ENCODE peak calls at places on chromosome 3, in eight cellular contexts. One of them, this sample, is unnamed.

GRCh38 chr3:39290255-39290654 is 10.4 kb upstream of the CX3CR1 start:
- DNase-seq in neural crest cell: no peak
- DNase-seq in kidney: no peak
- DNase-seq in AG10803: no peak
- DNase-seq in psoas muscle: no peak
- DNase-seq in sigmoid colon: no peak
- DNase-seq in fibroblast of the aortic adventitia: peak; percentile 9
- DNase-seq in progenitor cell of endocrine pancreas: no peak
- DNase-seq in this sample: no peak

GRCh38 chr3:89314454-89314853 is 207.0 kb downstream of the EPHA3 start:
- DNase-seq in sigmoid colon: no peak
- DNase-seq in progenitor cell of endocrine pancreas: no peak
- DNase-seq in neural crest cell: no peak
- DNase-seq in fibroblast of the aortic adventitia: peak; percentile 16
- DNase-seq in kidney: no peak
- DNase-seq in AG10803: peak; percentile 11
- DNase-seq in psoas muscle: no peak
- DNase-seq in this sample: no peak

GRCh38 chr3:109175411-109175810 is 38.9 kb downstream of the C3orf85 start:
- DNase-seq in kidney: no peak
- DNase-seq in psoas muscle: no peak
- DNase-seq in progenitor cell of endocrine pancreas: no peak
- DNase-seq in AG10803: no peak
- DNase-seq in neural crest cell: no peak
- DNase-seq in fibroblast of the aortic adventitia: no peak
- DNase-seq in sigmoid colon: no peak
- DNase-seq in this sample: no peak

GRCh38 chr3:82157952-82158351 is 396.5 kb upstream of the GBE1 start:
- DNase-seq in sigmoid colon: no peak
- DNase-seq in neural crest cell: no peak
- DNase-seq in AG10803: peak; percentile 39
- DNase-seq in progenitor cell of endocrine pancreas: no peak
- DNase-seq in kidney: no peak
- DNase-seq in psoas muscle: no peak
- DNase-seq in fibroblast of the aortic adventitia: peak; percentile 36
- DNase-seq in this sample: no peak

GRCh38 chr3:196569003-196569516 is 600 bp downstream of the FBXO45 start:
- DNase-seq in progenitor cell of endocrine pancreas: peak; percentile 42
- DNase-seq in fibroblast of the aortic adventitia: peak; percentile 11
- DNase-seq in AG10803: peak; percentile 16
- DNase-seq in neural crest cell: peak; percentile 28
- DNase-seq in psoas muscle: no peak
- DNase-seq in kidney: peak; percentile 79
- DNase-seq in sigmoid colon: peak; percentile 74
- DNase-seq in this sample: no peak

GRCh38 chr3:116111765-116112164 is 333.5 kb downstream of the LSAMP start:
- DNase-seq in psoas muscle: no peak
- DNase-seq in progenitor cell of endocrine pancreas: no peak
- DNase-seq in kidney: no peak
- DNase-seq in neural crest cell: no peak
- DNase-seq in fibroblast of the aortic adventitia: no peak
- DNase-seq in AG10803: no peak
- DNase-seq in sigmoid colon: no peak
- DNase-seq in this sample: no peak

GRCh38 chr3:187669675-187670504 is at the start of gene SST:
- DNase-seq in fibroblast of the aortic adventitia: peak; percentile 56
- DNase-seq in sigmoid colon: no peak
- DNase-seq in AG10803: peak; percentile 37
- DNase-seq in psoas muscle: peak; percentile 39
- DNase-seq in progenitor cell of endocrine pancreas: peak; percentile 73
- DNase-seq in neural crest cell: peak; percentile 61
- DNase-seq in kidney: peak; percentile 67
- DNase-seq in this sample: no peak

GRCh38 chr3:45885979-45886711 is at the start of gene CCR9:
- DNase-seq in kidney: no peak
- DNase-seq in neural crest cell: no peak
- DNase-seq in psoas muscle: no peak
- DNase-seq in AG10803: no peak
- DNase-seq in fibroblast of the aortic adventitia: no peak
- DNase-seq in sigmoid colon: no peak
- DNase-seq in progenitor cell of endocrine pancreas: no peak
- DNase-seq in this sample: no peak

GRCh38 chr3:153956621-153957020 is 164.6 kb upstream of the ARHGEF26 start:
- DNase-seq in AG10803: no peak
- DNase-seq in psoas muscle: no peak
- DNase-seq in fibroblast of the aortic adventitia: no peak
- DNase-seq in progenitor cell of endocrine pancreas: no peak
- DNase-seq in sigmoid colon: no peak
- DNase-seq in neural crest cell: no peak
- DNase-seq in kidney: no peak
- DNase-seq in this sample: no peak

GRCh38 chr3:42161050-42161935 is 70.1 kb downstream of the TRAK1 start:
- DNase-seq in psoas muscle: no peak
- DNase-seq in fibroblast of the aortic adventitia: peak; percentile 46
- DNase-seq in kidney: no peak
- DNase-seq in progenitor cell of endocrine pancreas: no peak
- DNase-seq in neural crest cell: no peak
- DNase-seq in AG10803: peak; percentile 38
- DNase-seq in sigmoid colon: peak; percentile 17
- DNase-seq in this sample: no peak

GRCh38 chr3:104909721-104910120 is 457.0 kb upstream of the ALCAM start:
- DNase-seq in neural crest cell: no peak
- DNase-seq in progenitor cell of endocrine pancreas: no peak
- DNase-seq in fibroblast of the aortic adventitia: no peak
- DNase-seq in psoas muscle: no peak
- DNase-seq in AG10803: peak; percentile 30
- DNase-seq in sigmoid colon: no peak
- DNase-seq in kidney: no peak
- DNase-seq in this sample: no peak

GRCh38 chr3:124705552-124705951 is 24.7 kb upstream of the UMPS start:
- DNase-seq in psoas muscle: no peak
- DNase-seq in progenitor cell of endocrine pancreas: no peak
- DNase-seq in AG10803: no peak
- DNase-seq in sigmoid colon: no peak
- DNase-seq in neural crest cell: no peak
- DNase-seq in kidney: no peak
- DNase-seq in fibroblast of the aortic adventitia: no peak
- DNase-seq in this sample: no peak

GRCh38 chr3:129602730-129603560 is 3.5 kb downstream of the PLXND1 start:
- DNase-seq in progenitor cell of endocrine pancreas: no peak
- DNase-seq in kidney: peak; percentile 94
- DNase-seq in psoas muscle: peak; percentile 76
- DNase-seq in AG10803: peak; percentile 94
- DNase-seq in neural crest cell: no peak
- DNase-seq in fibroblast of the aortic adventitia: peak; percentile 88
- DNase-seq in sigmoid colon: peak; percentile 91
- DNase-seq in this sample: no peak

GRCh38 chr3:122679467-122680291 is 960 bp upstream of the PARP14 start:
- DNase-seq in AG10803: peak; percentile 9
- DNase-seq in sigmoid colon: peak; percentile 70
- DNase-seq in kidney: peak; percentile 54
- DNase-seq in progenitor cell of endocrine pancreas: no peak
- DNase-seq in neural crest cell: no peak
- DNase-seq in fibroblast of the aortic adventitia: peak; percentile 27
- DNase-seq in psoas muscle: peak; percentile 25
- DNase-seq in this sample: no peak

GRCh38 chr3:74529145-74529544 is 85.3 kb downstream of the CNTN3 start:
- DNase-seq in psoas muscle: no peak
- DNase-seq in neural crest cell: no peak
- DNase-seq in sigmoid colon: no peak
- DNase-seq in kidney: no peak
- DNase-seq in AG10803: no peak
- DNase-seq in progenitor cell of endocrine pancreas: no peak
- DNase-seq in fibroblast of the aortic adventitia: no peak
- DNase-seq in this sample: no peak

GRCh38 chr3:178198329-178198728 is 337.9 kb upstream of the KCNMB2 start:
- DNase-seq in neural crest cell: no peak
- DNase-seq in fibroblast of the aortic adventitia: peak; percentile 42
- DNase-seq in progenitor cell of endocrine pancreas: no peak
- DNase-seq in psoas muscle: no peak
- DNase-seq in sigmoid colon: no peak
- DNase-seq in kidney: no peak
- DNase-seq in AG10803: peak; percentile 29
- DNase-seq in this sample: no peak

GRCh38 chr3:8589880-8590556 is 54.6 kb downstream of the SSUH2 start:
- DNase-seq in psoas muscle: no peak
- DNase-seq in fibroblast of the aortic adventitia: peak; percentile 92
- DNase-seq in progenitor cell of endocrine pancreas: no peak
- DNase-seq in AG10803: peak; percentile 93
- DNase-seq in kidney: no peak
- DNase-seq in sigmoid colon: no peak
- DNase-seq in neural crest cell: no peak
- DNase-seq in this sample: no peak

GRCh38 chr3:115518100-115518852 is 105.0 kb upstream of the GAP43 start:
- DNase-seq in AG10803: peak; percentile 89
- DNase-seq in psoas muscle: peak; percentile 49
- DNase-seq in fibroblast of the aortic adventitia: peak; percentile 73
- DNase-seq in progenitor cell of endocrine pancreas: no peak
- DNase-seq in neural crest cell: no peak
- DNase-seq in kidney: peak; percentile 86
- DNase-seq in sigmoid colon: no peak
- DNase-seq in this sample: no peak

GRCh38 chr3:118736107-118736506 is 298.5 kb downstream of the IGSF11 start:
- DNase-seq in AG10803: no peak
- DNase-seq in psoas muscle: no peak
- DNase-seq in fibroblast of the aortic adventitia: no peak
- DNase-seq in kidney: no peak
- DNase-seq in neural crest cell: no peak
- DNase-seq in progenitor cell of endocrine pancreas: no peak
- DNase-seq in sigmoid colon: no peak
- DNase-seq in this sample: no peak

GRCh38 chr3:127735767-127736693 is 63.3 kb downstream of the ABTB1 start:
- DNase-seq in progenitor cell of endocrine pancreas: no peak
- DNase-seq in psoas muscle: no peak
- DNase-seq in sigmoid colon: peak; percentile 74
- DNase-seq in fibroblast of the aortic adventitia: peak; percentile 82
- DNase-seq in neural crest cell: no peak
- DNase-seq in kidney: peak; percentile 88
- DNase-seq in AG10803: peak; percentile 80
- DNase-seq in this sample: no peak

GRCh38 chr3:15330031-15330596 is 2.3 kb downstream of the SH3BP5 start:
- DNase-seq in fibroblast of the aortic adventitia: peak; percentile 91
- DNase-seq in neural crest cell: no peak
- DNase-seq in psoas muscle: peak; percentile 72
- DNase-seq in kidney: no peak
- DNase-seq in progenitor cell of endocrine pancreas: no peak
- DNase-seq in AG10803: peak; percentile 90
- DNase-seq in sigmoid colon: peak; percentile 91
- DNase-seq in this sample: no peak

GRCh38 chr3:43372809-43373587 is 86.7 kb downstream of the SNRK start:
- DNase-seq in psoas muscle: no peak
- DNase-seq in fibroblast of the aortic adventitia: no peak
- DNase-seq in progenitor cell of endocrine pancreas: no peak
- DNase-seq in sigmoid colon: no peak
- DNase-seq in AG10803: no peak
- DNase-seq in kidney: no peak
- DNase-seq in neural crest cell: no peak
- DNase-seq in this sample: no peak
- TF ChIP-seq CTCF in psoas muscle: no peak
- TF ChIP-seq CTCF in fibroblast of the aortic adventitia: no peak
- TF ChIP-seq CTCF in progenitor cell of endocrine pancreas: no peak
- TF ChIP-seq CTCF in sigmoid colon: no peak
- TF ChIP-seq CTCF in AG10803: no peak
- TF ChIP-seq CTCF in kidney: no peak
- TF ChIP-seq CTCF in neural crest cell: no peak
- TF ChIP-seq CTCF in this sample: no peak

DNA sequence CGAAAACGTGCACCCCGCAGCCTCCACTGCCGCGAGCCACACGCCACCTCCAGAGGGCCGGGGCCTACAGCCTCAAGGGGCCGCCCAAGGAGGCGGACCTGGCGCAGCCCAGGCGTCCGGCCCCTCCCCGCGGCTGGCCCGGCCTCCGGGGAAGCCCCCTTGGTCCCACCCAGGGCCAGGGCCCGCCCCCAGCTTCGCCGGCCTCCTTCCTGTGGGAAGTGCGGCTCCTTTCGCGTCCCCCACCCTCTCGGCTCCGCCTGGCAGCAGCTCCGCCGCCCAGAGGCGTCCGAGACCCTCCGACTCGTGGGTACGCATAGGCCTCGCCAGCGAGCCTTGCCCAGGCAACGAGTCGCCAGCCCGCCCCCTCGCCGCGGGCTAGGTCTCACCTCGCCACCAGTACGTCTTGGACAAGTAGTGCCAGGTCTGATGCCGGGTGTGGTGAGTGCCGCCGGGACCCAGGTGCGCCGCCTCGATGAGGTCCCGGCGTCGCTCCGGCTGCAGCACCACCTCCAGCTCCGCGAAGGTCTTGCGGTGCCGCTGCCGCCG is 640 bp downstream of the ZBTB11 start:
- DNase-seq in kidney: peak; percentile 99
- DNase-seq in fibroblast of the aortic adventitia: peak; percentile 92
- DNase-seq in progenitor cell of endocrine pancreas: peak; percentile 93
- DNase-seq in neural crest cell: peak; percentile 92
- DNase-seq in sigmoid colon: peak; percentile 97
- DNase-seq in AG10803: peak; percentile 95
- DNase-seq in psoas muscle: peak; percentile 96
- DNase-seq in this sample: peak; percentile 96
- TF ChIP-seq CTCF in kidney: peak; percentile 16
- TF ChIP-seq CTCF in fibroblast of the aortic adventitia: no peak
- TF ChIP-seq CTCF in progenitor cell of endocrine pancreas: peak; percentile 13
- TF ChIP-seq CTCF in neural crest cell: no peak
- TF ChIP-seq CTCF in sigmoid colon: no peak
- TF ChIP-seq CTCF in AG10803: peak; percentile 6
- TF ChIP-seq CTCF in psoas muscle: no peak
- TF ChIP-seq CTCF in this sample: no peak

GRCh38 chr3:86785381-86785780 is 205.6 kb downstream of the VGLL3 start:
- DNase-seq in AG10803: peak; percentile 69
- DNase-seq in neural crest cell: no peak
- DNase-seq in kidney: no peak
- DNase-seq in psoas muscle: no peak
- DNase-seq in progenitor cell of endocrine pancreas: no peak
- DNase-seq in fibroblast of the aortic adventitia: peak; percentile 77
- DNase-seq in sigmoid colon: no peak
- DNase-seq in this sample: no peak
- TF ChIP-seq CTCF in AG10803: peak; percentile 71
- TF ChIP-seq CTCF in neural crest cell: peak; percentile 58
- TF ChIP-seq CTCF in kidney: no peak
- TF ChIP-seq CTCF in psoas muscle: no peak
- TF ChIP-seq CTCF in progenitor cell of endocrine pancreas: peak; percentile 25
- TF ChIP-seq CTCF in fibroblast of the aortic adventitia: peak; percentile 57
- TF ChIP-seq CTCF in sigmoid colon: no peak
- TF ChIP-seq CTCF in this sample: no peak

DNA sequence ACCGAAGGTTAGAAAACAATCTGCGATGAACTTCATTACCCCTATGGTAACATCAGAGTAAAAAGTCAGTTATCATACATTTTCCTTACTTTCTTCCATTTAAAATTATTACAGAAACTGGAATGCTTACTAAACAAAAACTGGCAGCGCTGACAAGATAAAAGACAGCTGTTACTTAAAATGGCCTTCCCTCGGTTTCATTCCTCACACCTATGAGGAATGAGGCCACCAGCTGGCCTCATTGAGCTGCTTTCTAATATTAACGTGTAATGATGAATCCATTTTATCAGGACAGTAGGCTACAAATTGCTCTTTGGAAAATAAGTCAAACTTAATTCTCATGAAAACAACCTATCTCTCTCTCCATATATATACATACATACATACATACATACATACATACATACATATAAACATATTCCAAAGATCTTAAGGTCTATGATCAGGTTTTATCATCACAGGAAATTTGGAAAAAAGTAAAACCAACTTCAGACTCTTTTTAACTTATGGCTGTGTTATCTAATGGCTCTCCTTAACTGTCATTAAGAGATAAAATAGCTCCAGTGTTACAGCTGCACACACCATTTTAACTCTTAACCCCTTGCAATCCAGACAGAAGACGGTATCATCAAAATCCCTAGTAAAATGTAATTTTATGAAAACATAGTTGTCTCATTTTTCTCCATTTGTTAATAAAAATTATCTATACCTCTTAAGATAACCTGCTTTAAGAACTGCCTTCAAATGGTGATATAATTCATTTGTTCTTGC is 5.2 kb downstream of the CCNL1 start:
- DNase-seq in psoas muscle: no peak
- DNase-seq in sigmoid colon: no peak
- DNase-seq in AG10803: no peak
- DNase-seq in neural crest cell: no peak
- DNase-seq in kidney: no peak
- DNase-seq in progenitor cell of endocrine pancreas: no peak
- DNase-seq in fibroblast of the aortic adventitia: no peak
- DNase-seq in this sample: no peak
- TF ChIP-seq CTCF in psoas muscle: no peak
- TF ChIP-seq CTCF in sigmoid colon: no peak
- TF ChIP-seq CTCF in AG10803: no peak
- TF ChIP-seq CTCF in neural crest cell: no peak
- TF ChIP-seq CTCF in kidney: no peak
- TF ChIP-seq CTCF in progenitor cell of endocrine pancreas: no peak
- TF ChIP-seq CTCF in fibroblast of the aortic adventitia: no peak
- TF ChIP-seq CTCF in this sample: no peak